ENCODE peak calls at places on chromosome 2, in eight cellular contexts. D, U, C, H, M, Q, J and G are unnamed samples.

GRCh38 chr2:240586919-240587800 is 626 bp downstream of the CAPN10 start:
- DNase-seq in D (peak; percentile 45), U (peak; percentile 60), C (peak; percentile 45), H (peak; percentile 74), M (no peak), Q (no peak), J (peak; percentile 27), G (peak; percentile 59)

GRCh38 chr2:26530696-26531095 is 52.8 kb upstream of the OTOF start:
- DNase-seq in D (no peak), U (no peak), C (no peak), H (no peak), M (peak; percentile 4), Q (no peak), J (no peak), G (no peak)

GRCh38 chr2:25306767-25307368 is 34.9 kb downstream of the DNMT3A start:
- DNase-seq in D (no peak), U (no peak), C (no peak), H (no peak), M (no peak), Q (no peak), J (no peak), G (peak; percentile 72)

GRCh38 chr2:6863792-6864191 is 1.9 kb downstream of the CMPK2 start:
- DNase-seq in D (no peak), U (no peak), C (peak; percentile 53), H (no peak), M (no peak), Q (no peak), J (no peak), G (no peak)

GRCh38 chr2:108927936-108928659 is 60.9 kb downstream of the EDAR start:
- DNase-seq in D (no peak), U (peak; percentile 58), C (peak; percentile 32), H (no peak), M (no peak), Q (no peak), J (no peak), G (peak; percentile 20)

GRCh38 chr2:19895535-19895934 is 6.2 kb downstream of the TTC32 start:
- DNase-seq in D (no peak), U (no peak), C (no peak), H (no peak), M (no peak), Q (no peak), J (no peak), G (no peak)

GRCh38 chr2:96111823-96112500 is 4.4 kb downstream of the ADRA2B start:
- DNase-seq in D (no peak), U (no peak), C (no peak), H (peak; percentile 30), M (no peak), Q (no peak), J (no peak), G (no peak)

GRCh38 chr2:239596298-239596697 is 195.5 kb upstream of the HDAC4 start:
- DNase-seq in D (no peak), U (no peak), C (no peak), H (peak; percentile 29), M (no peak), Q (peak; percentile 30), J (no peak), G (no peak)

GRCh38 chr2:236753611-236754010 is 184.0 kb downstream of the ACKR3 start:
- DNase-seq in D (no peak), U (no peak), C (no peak), H (no peak), M (no peak), Q (no peak), J (no peak), G (no peak)

GRCh38 chr2:52017836-52018235 is 985.9 kb upstream of the NRXN1 start:
- DNase-seq in D (no peak), U (no peak), C (no peak), H (no peak), M (no peak), Q (no peak), J (no peak), G (no peak)

GRCh38 chr2:174332607-174333001 is 2.1 kb upstream of the SP9 start:
- DNase-seq in D (no peak), U (no peak), C (no peak), H (no peak), M (no peak), Q (no peak), J (no peak), G (no peak)

GRCh38 chr2:164542584-164543021 is 78.7 kb downstream of the GRB14 start:
- DNase-seq in D (no peak), U (no peak), C (no peak), H (no peak), M (peak; percentile 49), Q (no peak), J (no peak), G (no peak)

GRCh38 chr2:6073260-6074141 is 381.3 kb downstream of the SOX11 start:
- DNase-seq in D (no peak), U (no peak), C (no peak), H (no peak), M (peak; percentile 3), Q (no peak), J (no peak), G (peak; percentile 47)

GRCh38 chr2:127175821-127176354 is 44.2 kb downstream of the CYP27C1 start:
- DNase-seq in D (no peak), U (no peak), C (no peak), H (no peak), M (no peak), Q (no peak), J (no peak), G (no peak)